ENCODE peak calls at places on chromosomes 6 and 20, in seven cellular contexts. Y is A549; O is effector CD4-positive, alpha-beta T cell; H is amniotic stem cell; B is activated CD4-positive, alpha-beta T cell treated with anti-CD3 and anti-CD28 coated beads, Interleukin-2, amount 50 U/mL, for 1 hour; J is T-helper 9 cell; M is stimulated activated naive CD4-positive, alpha-beta T cell. N is an unnamed sample.

GRCh38 chr6:75922226-75922625 is 150.2 kb downstream of the IMPG1 start:
- DNase-seq in Y (no peak), O (no peak), H (no peak), B (no peak), J (no peak), M (no peak), N (no peak)

GRCh38 chr20:56987992-56988391 is 278.4 kb downstream of the BMP7 start:
- DNase-seq in Y (no peak), O (no peak), H (no peak), B (no peak), J (no peak), M (no peak), N (no peak)

GRCh38 chr20:51488331-51488730 is 54.2 kb downstream of the NFATC2 start:
- DNase-seq in Y (no peak), O (no peak), H (no peak), B (no peak), J (no peak), M (no peak), N (no peak)

GRCh38 chr6:166839569-166839968 is 116.8 kb downstream of the RNASET2 start:
- DNase-seq in Y (no peak), O (no peak), H (no peak), B (no peak), J (no peak), M (no peak), N (no peak)

GRCh38 chr20:42485566-42485965 is 704.1 kb downstream of the PTPRT start:
- DNase-seq in Y (no peak), O (no peak), H (no peak), B (no peak), J (no peak), M (no peak), N (no peak)

GRCh38 chr6:101393291-101394251 is at the start of gene GRIK2:
- DNase-seq in Y (peak), O (no peak), H (peak), B (no peak), J (no peak), M (no peak), N (no peak)

GRCh38 chr20:2052741-2053140 is 48.9 kb upstream of the STK35 start:
- DNase-seq in Y (no peak), O (no peak), H (no peak), B (no peak), J (no peak), M (no peak), N (no peak)

GRCh38 chr6:3229566-3230274 is 2.3 kb upstream of the TUBB2B start:
- DNase-seq in Y (no peak), O (no peak), H (no peak), B (no peak), J (peak), M (peak), N (no peak)

GRCh38 chr6:33419580-33420492 is at the start of gene SYNGAP1:
- DNase-seq in Y (no peak), O (no peak), H (peak), B (peak), J (no peak), M (peak), N (peak)

GRCh38 chr6:161228911-161229591 is 44.8 kb downstream of the AGPAT4 start:
- DNase-seq in Y (no peak), O (no peak), H (peak), B (no peak), J (no peak), M (no peak), N (peak)

GRCh38 chr20:52518735-52519134 is 327.2 kb upstream of the ZFP64 start:
- DNase-seq in Y (no peak), O (no peak), H (no peak), B (no peak), J (no peak), M (no peak), N (no peak)

GRCh38 chr20:34091637-34092200 is 20.3 kb downstream of the EIF2S2 start:
- DNase-seq in Y (no peak), O (no peak), H (no peak), B (no peak), J (no peak), M (no peak), N (no peak)

GRCh38 chr6:33785766-33786165 is 3.2 kb downstream of the LEMD2 start:
- DNase-seq in Y (no peak), O (no peak), H (no peak), B (no peak), J (no peak), M (no peak), N (no peak)

GRCh38 chr6:26087284-26088115 is at the start of gene HFE:
- DNase-seq in Y (peak), O (peak), H (peak), B (peak), J (peak), M (peak), N (no peak)

GRCh38 chr6:144397141-144397540 is 112.0 kb downstream of the UTRN start:
- DNase-seq in Y (no peak), O (no peak), H (no peak), B (no peak), J (no peak), M (no peak), N (no peak)

GRCh38 chr20:49339123-49339522 is 61.3 kb upstream of the ZNFX1 start:
- DNase-seq in Y (no peak), O (no peak), H (no peak), B (no peak), J (no peak), M (no peak), N (no peak)

GRCh38 chr6:126913658-126914057 is 204.8 kb upstream of the RSPO3 start:
- DNase-seq in Y (no peak), O (no peak), H (no peak), B (no peak), J (no peak), M (no peak), N (no peak)

GRCh38 chr6:4973972-4974885 is 29.6 kb downstream of the RPP40 start:
- DNase-seq in Y (no peak), O (no peak), H (peak), B (no peak), J (no peak), M (no peak), N (peak)

GRCh38 chr20:50276119-50277063 is 85.8 kb downstream of the CEBPB start:
- DNase-seq in Y (no peak), O (no peak), H (no peak), B (no peak), J (no peak), M (no peak), N (no peak)

GRCh38 chr6:109793793-109794192 is 102.7 kb downstream of the FIG4 start:
- DNase-seq in Y (peak), O (no peak), H (peak), B (no peak), J (no peak), M (no peak), N (peak)

GRCh38 chr6:36677753-36678487 is 594 bp upstream of the CDKN1A start:
- DNase-seq in Y (no peak), O (no peak), H (no peak), B (no peak), J (no peak), M (peak), N (no peak)

GRCh38 chr6:148509152-148509571 is 166.5 kb downstream of the SASH1 start:
- DNase-seq in Y (no peak), O (no peak), H (no peak), B (no peak), J (no peak), M (no peak), N (no peak)

GRCh38 chr20:17678886-17679285 is 3.2 kb downstream of the RRBP1 start:
- DNase-seq in Y (no peak), O (no peak), H (no peak), B (no peak), J (no peak), M (no peak), N (no peak)

GRCh38 chr20:60664106-60664505 is 588.0 kb upstream of the CDH4 start:
- DNase-seq in Y (no peak), O (no peak), H (no peak), B (no peak), J (no peak), M (no peak), N (no peak)

GRCh38 chr6:46128476-46128875 is 1.3 kb upstream of the ENPP4 start:
- DNase-seq in Y (no peak), O (no peak), H (no peak), B (no peak), J (no peak), M (no peak), N (no peak)

GRCh38 chr6:145241039-145241438 is 494.3 kb downstream of the EPM2A start:
- DNase-seq in Y (peak), O (no peak), H (peak), B (no peak), J (no peak), M (no peak), N (peak)

GRCh38 chr6:169857343-169858292 is 106.2 kb downstream of the ERMARD start:
- DNase-seq in Y (no peak), O (no peak), H (no peak), B (no peak), J (no peak), M (no peak), N (no peak)

GRCh38 chr20:23190557-23190956 is 104.4 kb upstream of the CD93 start:
- DNase-seq in Y (no peak), O (no peak), H (no peak), B (no peak), J (no peak), M (no peak), N (no peak)